ENCODE peak calls at places on chromosomes 6 and 20, in seven cellular contexts. Z, R, F, S, Q, T and X are unnamed samples.

GRCh38 chr6:43702522-43703440 is 15.2 kb upstream of the MRPS18A start:
- DNase-seq in F (peak; percentile 80), S (peak; percentile 97), Q (peak; percentile 96), Z (peak; percentile 91), R (peak; percentile 98), T (peak; percentile 98), X (peak; percentile 38)

GRCh38 chr20:33415948-33416347 is 14.6 kb upstream of the CDK5RAP1 start:
- DNase-seq in T (peak; percentile 70), Q (no peak), F (peak; percentile 53), R (peak; percentile 73), Z (no peak), S (no peak), X (no peak)

GRCh38 chr20:36543187-36544133 is 2.1 kb downstream of the MYL9 start:
- DNase-seq in Z (no peak), F (no peak), Q (peak; percentile 80), T (peak; percentile 83), S (no peak), R (peak; percentile 80), X (no peak)

GRCh38 chr6:45605971-45606370 is 228.2 kb upstream of the SUPT3H start:
- DNase-seq in R (no peak), Z (no peak), F (no peak), S (no peak), T (no peak), Q (no peak), X (no peak)

GRCh38 chr6:9140861-9141534 is 705.7 kb upstream of the SLC35B3 start:
- DNase-seq in F (no peak), R (peak; percentile 1), T (peak; percentile 79), S (no peak), Z (no peak), Q (no peak), X (no peak)

GRCh38 chr6:105112577-105112976 is 67.2 kb downstream of the POPDC3 start:
- DNase-seq in R (peak; percentile 5), S (no peak), Q (no peak), Z (no peak), T (no peak), F (no peak), X (no peak)

GRCh38 chr6:46637145-46637544 is 15.5 kb downstream of the CYP39A1 start:
- DNase-seq in R (peak; percentile 40), Q (no peak), Z (no peak), F (no peak), T (peak; percentile 94), S (peak; percentile 13), X (no peak)

GRCh38 chr20:12331236-12331635 is 413.5 kb downstream of the BTBD3 start:
- DNase-seq in Z (no peak), T (no peak), R (no peak), Q (no peak), F (no peak), S (no peak), X (no peak)

GRCh38 chr6:24274441-24275083 is 83.3 kb downstream of the DCDC2 start:
- DNase-seq in T (peak; percentile 37), S (no peak), R (peak; percentile 39), Z (no peak), F (no peak), Q (no peak), X (no peak)

GRCh38 chr6:9482030-9482731 is 932.7 kb downstream of the TFAP2A start:
- DNase-seq in Q (no peak), F (no peak), Z (no peak), R (peak; percentile 89), T (peak; percentile 92), S (peak; percentile 88), X (no peak)

GRCh38 chr20:8523684-8524083 is 391.6 kb downstream of the PLCB1 start:
- DNase-seq in Z (no peak), R (peak; percentile 12), S (no peak), F (no peak), T (peak; percentile 30), Q (no peak), X (no peak)

GRCh38 chr6:167350322-167350721 is 25.4 kb downstream of the TTLL2 start:
- DNase-seq in F (no peak), S (no peak), R (no peak), Z (no peak), Q (no peak), T (no peak), X (no peak)

GRCh38 chr6:88246654-88247053 is 80.5 kb upstream of the CNR1 start:
- DNase-seq in T (no peak), F (peak; percentile 19), S (no peak), Z (no peak), R (no peak), Q (no peak), X (no peak)

GRCh38 chr6:29667158-29667557 is 10.3 kb downstream of the MOG start:
- DNase-seq in Z (no peak), F (no peak), Q (no peak), R (no peak), S (no peak), T (no peak), X (no peak)

GRCh38 chr6:32439708-32440214 is at the start of gene HLA-DRA:
- DNase-seq in T (peak; percentile 48), R (peak; percentile 60), Q (peak; percentile 13), F (no peak), Z (no peak), S (peak; percentile 74), X (peak; percentile 81)

GRCh38 chr6:165597821-165598220 is 65.2 kb downstream of the PDE10A start:
- DNase-seq in F (no peak), Q (no peak), T (no peak), R (no peak), S (no peak), Z (no peak), X (no peak)

GRCh38 chr6:152301806-152302568 is 335.2 kb downstream of the SYNE1 start:
- DNase-seq in Z (peak; percentile 89), T (peak; percentile 89), S (peak; percentile 83), Q (peak; percentile 79), F (peak; percentile 92), R (peak; percentile 93), X (peak; percentile 81)

GRCh38 chr6:129498950-129499870 is 210.8 kb downstream of the ARHGAP18 start:
- DNase-seq in S (peak; percentile 46), Q (no peak), F (no peak), Z (no peak), R (peak; percentile 70), T (peak; percentile 81), X (peak; percentile 31)

GRCh38 chr6:39909701-39910100 is 24.6 kb downstream of the MOCS1 start:
- DNase-seq in Q (no peak), T (no peak), R (no peak), Z (no peak), S (no peak), F (no peak), X (no peak)

GRCh38 chr6:25882066-25882496 is 8.0 kb upstream of the SLC17A3 start:
- DNase-seq in T (no peak), R (no peak), Q (no peak), F (peak; percentile 13), Z (peak; percentile 61), S (no peak), X (no peak)

GRCh38 chr20:54368578-54368977 is 106.8 kb upstream of the DOK5 start:
- DNase-seq in T (peak; percentile 27), F (no peak), R (peak; percentile 21), Z (no peak), Q (no peak), S (no peak), X (no peak)

GRCh38 chr6:43173496-43174262 is 2.6 kb downstream of the SRF start:
- DNase-seq in Z (no peak), S (no peak), Q (no peak), R (no peak), F (no peak), T (no peak), X (no peak)

GRCh38 chr20:3887870-3888614 is 1.1 kb upstream of the PANK2 start:
- DNase-seq in S (no peak), F (peak; percentile 34), R (peak; percentile 47), Q (peak; percentile 47), Z (no peak), T (peak; percentile 37), X (no peak)

GRCh38 chr6:158027590-158028285 is 46.1 kb downstream of the SYNJ2 start:
- DNase-seq in Q (peak; percentile 56), Z (peak; percentile 40), S (no peak), T (peak; percentile 73), F (no peak), R (no peak), X (no peak)

GRCh38 chr6:104472245-104472644 is 387.5 kb downstream of the HACE1 start:
- DNase-seq in F (no peak), R (no peak), Z (no peak), S (no peak), Q (no peak), T (no peak), X (no peak)

GRCh38 chr6:119436583-119436982 is 87.0 kb upstream of the MAN1A1 start:
- DNase-seq in R (no peak), Q (no peak), Z (no peak), S (no peak), T (no peak), F (no peak), X (no peak)

GRCh38 chr20:59810376-59811187 is 122.9 kb downstream of the SYCP2 start:
- DNase-seq in T (no peak), R (no peak), S (no peak), Z (no peak), F (no peak), Q (peak; percentile 6), X (no peak)

GRCh38 chr20:47785900-47786762 is 850 bp upstream of the SULF2 start:
- DNase-seq in Q (peak; percentile 85), F (peak; percentile 76), Z (no peak), R (peak; percentile 90), T (peak; percentile 81), S (peak; percentile 96), X (peak; percentile 83)
- TF ChIP-seq CTCF in Q (peak; percentile 81), F (peak; percentile 62), Z (peak; percentile 58), R (peak; percentile 76), T (peak; percentile 52), S (peak; percentile 94), X (peak; percentile 30)

DNA sequence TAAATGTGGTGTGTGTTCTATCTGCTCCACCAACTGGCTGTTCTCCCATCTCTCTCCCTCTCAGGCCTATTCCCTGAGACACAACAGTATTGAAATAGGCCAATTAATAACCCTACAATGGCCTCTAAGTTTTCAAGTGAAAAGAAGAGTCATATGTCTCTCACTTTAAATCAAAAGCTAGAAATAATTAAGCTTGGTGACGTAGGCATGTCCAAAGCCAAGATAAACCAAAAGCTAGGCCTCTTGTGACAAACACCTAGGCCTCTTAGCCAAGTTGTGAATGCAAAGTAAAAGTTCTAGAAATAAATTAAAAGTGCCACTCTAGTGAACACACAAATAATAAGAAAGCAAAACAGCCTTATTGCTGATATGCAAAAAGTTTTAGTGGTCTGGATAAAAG is 29.9 kb downstream of the MTCL3 start:
- DNase-seq in T (no peak), F (no peak), S (no peak), R (no peak), Z (no peak), Q (no peak), X (no peak)
- TF ChIP-seq CTCF in T (no peak), F (no peak), S (no peak), R (no peak), Z (no peak), Q (no peak), X (no peak)

DNA sequence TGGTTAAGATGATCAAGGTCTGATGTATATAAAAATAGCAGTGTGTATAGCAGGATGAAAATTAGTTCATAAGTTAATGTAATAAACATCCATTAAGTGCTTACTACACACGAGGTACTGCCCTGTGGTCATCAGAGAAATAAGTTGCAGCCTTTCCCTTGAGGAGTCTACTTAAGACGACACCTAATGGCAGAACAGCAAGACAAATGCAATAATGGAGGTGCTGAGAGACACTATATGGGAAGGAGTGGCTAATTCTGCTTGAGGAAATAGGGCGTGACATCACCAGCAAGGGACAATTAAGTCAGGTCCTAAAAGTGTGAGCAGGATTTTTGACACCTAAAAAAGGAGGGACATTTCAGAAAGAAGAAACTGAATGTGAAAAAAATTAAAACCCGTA is 75.2 kb downstream of the BACH2 start:
- DNase-seq in Q (no peak), S (no peak), Z (no peak), T (no peak), R (no peak), F (no peak), X (no peak)
- TF ChIP-seq CTCF in Q (no peak), S (no peak), Z (no peak), T (no peak), R (no peak), F (no peak), X (no peak)

GRCh38 chr6:11358904-11359840 is 126.7 kb upstream of the NEDD9 start:
- DNase-seq in F (no peak), R (peak; percentile 44), S (no peak), Q (peak; percentile 36), Z (no peak), T (no peak), X (no peak)
- TF ChIP-seq CTCF in F (no peak), R (no peak), S (no peak), Q (no peak), Z (no peak), T (no peak), X (no peak)